ENCODE peak calls at places on chromosome 14, in ten cellular contexts. U is GM20000; B is progenitor cell of endocrine pancreas; X is CD8-positive, alpha-beta T cell; V is neural crest cell; N is left ventricle myocardium inferior; Y is HFF-Myc; K is adrenal gland; T is A549; W is PC-3. E is an unnamed sample.
A peak's percentile ranks its signal among the peaks of the same experiment; 100 is the strongest.

GRCh38 chr14:69260979-69261605 is 1.1 kb downstream of the GALNT16 start:
- DNase-seq in U (peak; percentile 93), B (peak; percentile 59), X (no peak), V (peak; percentile 48), N (peak; percentile 50), Y (no peak), K (no peak), T (peak; percentile 72), W (peak; percentile 37), E (peak; percentile 57)

GRCh38 chr14:94079891-94080605 is 954 bp downstream of the DDX24 start:
- DNase-seq in U (no peak), B (no peak), X (no peak), V (no peak), N (no peak), Y (peak; percentile 9), K (no peak), T (no peak), W (no peak), E (peak; percentile 36)

GRCh38 chr14:91649930-91650329 is 82.0 kb downstream of the CATSPERB start:
- DNase-seq in U (peak; percentile 64), B (no peak), X (no peak), V (no peak), N (no peak), Y (peak; percentile 5), K (no peak), T (peak; percentile 43), W (peak; percentile 64), E (no peak)

GRCh38 chr14:73753043-73753886 is 39.1 kb upstream of the PNMA1 start:
- DNase-seq in U (peak; percentile 20), B (no peak), X (peak; percentile 52), V (no peak), N (peak; percentile 62), Y (no peak), K (no peak), T (no peak), W (no peak), E (no peak)

GRCh38 chr14:57889245-57889644 is 23.4 kb upstream of the SLC35F4 start:
- DNase-seq in U (no peak), B (no peak), X (no peak), V (no peak), N (peak; percentile 64), Y (peak; percentile 5), K (peak; percentile 78), T (no peak), W (peak; percentile 94), E (no peak)

GRCh38 chr14:65156568-65157366 is 54.5 kb upstream of the MAX start:
- DNase-seq in U (peak; percentile 51), B (no peak), X (no peak), V (no peak), N (no peak), Y (peak; percentile 66), K (peak; percentile 62), T (no peak), W (peak; percentile 49), E (no peak)

GRCh38 chr14:96091941-96092411 is 52.8 kb downstream of the C14orf132 start:
- DNase-seq in U (no peak), B (no peak), X (no peak), V (no peak), N (no peak), Y (no peak), K (no peak), T (no peak), W (no peak), E (no peak)

GRCh38 chr14:50383618-50384225 is 13.0 kb downstream of the CDKL1 start:
- DNase-seq in U (no peak), B (no peak), X (no peak), V (no peak), N (no peak), Y (no peak), K (no peak), T (no peak), W (no peak), E (peak; percentile 69)

GRCh38 chr14:43706901-43707300 is 800.2 kb downstream of the FSCB start:
- DNase-seq in U (no peak), B (no peak), X (no peak), V (no peak), N (no peak), Y (no peak), K (no peak), T (no peak), W (no peak), E (no peak)

GRCh38 chr14:92215579-92215978 is 93.8 kb downstream of the CPSF2 start:
- DNase-seq in U (no peak), B (no peak), X (no peak), V (no peak), N (no peak), Y (no peak), K (no peak), T (no peak), W (no peak), E (no peak)

GRCh38 chr14:66709292-66709691 is 201.3 kb downstream of the GPHN start:
- DNase-seq in U (no peak), B (no peak), X (no peak), V (no peak), N (no peak), Y (peak; percentile 2), K (no peak), T (no peak), W (peak; percentile 3), E (no peak)

GRCh38 chr14:100376751-100377171 is 53.6 kb downstream of the SLC25A47 start:
- DNase-seq in U (no peak), B (no peak), X (no peak), V (no peak), N (no peak), Y (no peak), K (no peak), T (peak; percentile 82), W (peak; percentile 58), E (no peak)

GRCh38 chr14:100735271-100735670 is 8.6 kb downstream of the DLK1 start:
- DNase-seq in U (no peak), B (no peak), X (no peak), V (no peak), N (no peak), Y (no peak), K (no peak), T (no peak), W (no peak), E (no peak)

GRCh38 chr14:21054123-21054767 is 3.4 kb upstream of the RNASE8 start:
- DNase-seq in U (no peak), B (no peak), X (no peak), V (no peak), N (no peak), Y (no peak), K (no peak), T (no peak), W (no peak), E (no peak)

GRCh38 chr14:97699026-97699425 is 901.8 kb downstream of the VRK1 start:
- DNase-seq in U (no peak), B (no peak), X (no peak), V (no peak), N (no peak), Y (no peak), K (no peak), T (no peak), W (no peak), E (no peak)

GRCh38 chr14:91084516-91084915 is 24.1 kb upstream of the RPS6KA5 start:
- DNase-seq in U (no peak), B (no peak), X (no peak), V (no peak), N (no peak), Y (no peak), K (no peak), T (no peak), W (no peak), E (no peak)

GRCh38 chr14:70954068-70954467 is 46.8 kb downstream of the PCNX1 start:
- DNase-seq in U (no peak), B (no peak), X (no peak), V (no peak), N (no peak), Y (no peak), K (no peak), T (no peak), W (no peak), E (no peak)
- TF ChIP-seq CTCF in U (no peak), B (no peak), X (no peak), V (no peak), N (no peak), Y (no peak), K (no peak), T (no peak), W (no peak), E (no peak)

DNA sequence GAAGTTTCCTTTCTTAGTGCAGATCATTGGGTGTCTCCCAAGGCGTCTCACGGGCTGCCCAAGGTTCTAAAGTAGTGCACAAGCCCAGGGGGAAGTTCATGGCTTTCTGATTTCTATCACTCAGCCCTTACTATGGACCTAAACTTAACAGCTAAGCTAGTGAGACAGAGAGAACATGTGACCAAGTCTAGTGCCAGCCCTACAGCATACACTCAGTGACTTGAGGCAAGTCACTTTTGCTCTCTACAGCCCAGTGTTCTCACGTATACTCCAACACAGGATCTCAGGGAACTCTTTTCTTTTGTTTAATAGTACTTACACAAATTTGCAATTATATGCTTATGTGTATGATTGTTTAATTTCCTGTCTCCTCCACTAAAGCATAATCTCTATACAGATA is 48.6 kb downstream of the NKX2-1 start:
- DNase-seq in U (no peak), B (no peak), X (no peak), V (no peak), N (no peak), Y (no peak), K (no peak), T (no peak), W (no peak), E (no peak)
- TF ChIP-seq CTCF in U (no peak), B (no peak), X (no peak), V (no peak), N (no peak), Y (no peak), K (no peak), T (no peak), W (no peak), E (no peak)

DNA sequence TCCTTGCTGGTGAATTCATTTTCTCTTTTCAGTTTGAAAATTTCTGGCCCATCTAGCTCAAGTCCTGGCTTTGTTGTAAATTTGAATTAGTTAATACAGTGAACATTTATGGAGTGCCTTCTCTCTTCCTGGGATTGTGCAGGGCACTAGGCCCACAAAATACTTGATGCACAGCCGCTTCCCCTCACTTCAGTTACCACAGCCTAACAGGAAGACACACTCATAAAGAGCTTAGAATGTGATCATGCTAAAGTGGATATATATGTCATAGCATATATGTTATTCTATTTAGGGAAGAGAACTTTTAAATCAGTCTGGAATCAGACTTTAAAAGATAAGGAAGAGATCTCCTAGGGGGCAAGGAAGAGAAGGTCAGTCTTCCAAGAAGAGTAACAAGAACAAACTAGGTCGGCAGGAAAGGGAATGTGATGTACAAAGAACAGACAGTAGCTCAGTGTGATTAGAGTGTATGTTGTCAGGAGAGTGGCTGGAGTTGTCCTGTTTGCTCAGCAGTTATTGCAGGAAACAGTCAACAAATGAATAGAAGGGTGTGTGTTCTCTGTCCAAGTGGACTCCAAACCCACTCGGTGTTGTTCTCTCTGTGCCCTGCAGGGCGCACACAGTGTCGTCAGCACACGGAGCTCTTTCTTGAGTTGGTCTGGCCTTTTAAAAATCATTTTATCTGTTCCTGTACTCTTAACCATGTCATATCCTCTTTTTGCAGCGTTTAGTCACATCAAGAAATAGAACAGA is 74.4 kb downstream of the DAAM1 start:
- DNase-seq in U (no peak), B (no peak), X (no peak), V (peak; percentile 4), N (no peak), Y (no peak), K (no peak), T (no peak), W (peak; percentile 77), E (no peak)
- TF ChIP-seq CTCF in U (no peak), B (peak; percentile 43), X (no peak), V (peak; percentile 59), N (peak; percentile 56), Y (no peak), K (no peak), T (no peak), W (peak; percentile 84), E (peak; percentile 25)

GRCh38 chr14:76773188-76773885 is 12.1 kb downstream of the VASH1 start:
- DNase-seq in U (no peak), B (no peak), X (no peak), V (no peak), N (peak; percentile 66), Y (peak; percentile 63), K (peak; percentile 95), T (peak; percentile 54), W (peak; percentile 80), E (no peak)
- TF ChIP-seq CTCF in U (no peak), B (no peak), X (no peak), V (no peak), N (no peak), Y (no peak), K (no peak), T (no peak), W (no peak), E (no peak)

E was measured in WERI-Rb-1.